ENCODE peak calls at places on chromosomes 7 and 10, in four cellular contexts. One of them, this sample, is unnamed.

GRCh38 chr7:16136896-16137295 is 284.4 kb downstream of the CRPPA start:
- DNase-seq in K562: no peak
- DNase-seq in H1: no peak
- DNase-seq in HepG2: no peak
- DNase-seq in this sample: no peak

GRCh38 chr7:17986826-17987225 is 40.8 kb downstream of the PRPS1L1 start:
- DNase-seq in K562: no peak
- DNase-seq in H1: no peak
- DNase-seq in HepG2: no peak
- DNase-seq in this sample: no peak

GRCh38 chr7:132577206-132578049 is 1.2 kb upstream of the PLXNA4 start:
- DNase-seq in K562: no peak
- DNase-seq in H1: no peak
- DNase-seq in HepG2: no peak
- DNase-seq in this sample: no peak

GRCh38 chr10:97612386-97612785 is 20.9 kb downstream of the MORN4 start:
- DNase-seq in K562: peak
- DNase-seq in H1: peak
- DNase-seq in HepG2: peak
- DNase-seq in this sample: no peak

GRCh38 chr10:110863956-110864355 is 7.8 kb upstream of the PDCD4 start:
- DNase-seq in K562: no peak
- DNase-seq in H1: no peak
- DNase-seq in HepG2: no peak
- DNase-seq in this sample: no peak

GRCh38 chr7:105602325-105603305 is 21.3 kb upstream of the EFCAB10 start:
- DNase-seq in K562: no peak
- DNase-seq in H1: no peak
- DNase-seq in HepG2: no peak
- DNase-seq in this sample: no peak

GRCh38 chr10:14414901-14415300 is 84.2 kb upstream of the FRMD4A start:
- DNase-seq in K562: no peak
- DNase-seq in H1: no peak
- DNase-seq in HepG2: no peak
- DNase-seq in this sample: no peak

GRCh38 chr10:114183563-114183962 is 4.4 kb downstream of the TDRD1 start:
- DNase-seq in K562: no peak
- DNase-seq in H1: no peak
- DNase-seq in HepG2: no peak
- DNase-seq in this sample: no peak

GRCh38 chr10:35600193-35600592 is 4.9 kb upstream of the GJD4 start:
- DNase-seq in K562: no peak
- DNase-seq in H1: no peak
- DNase-seq in HepG2: peak
- DNase-seq in this sample: no peak

GRCh38 chr7:1956141-1956540 is 276.6 kb downstream of the MAD1L1 start:
- DNase-seq in K562: no peak
- DNase-seq in H1: no peak
- DNase-seq in HepG2: no peak
- DNase-seq in this sample: no peak

GRCh38 chr10:126634915-126635314 is 35.6 kb downstream of the C10orf90 start:
- DNase-seq in K562: no peak
- DNase-seq in H1: no peak
- DNase-seq in HepG2: no peak
- DNase-seq in this sample: no peak

DNA sequence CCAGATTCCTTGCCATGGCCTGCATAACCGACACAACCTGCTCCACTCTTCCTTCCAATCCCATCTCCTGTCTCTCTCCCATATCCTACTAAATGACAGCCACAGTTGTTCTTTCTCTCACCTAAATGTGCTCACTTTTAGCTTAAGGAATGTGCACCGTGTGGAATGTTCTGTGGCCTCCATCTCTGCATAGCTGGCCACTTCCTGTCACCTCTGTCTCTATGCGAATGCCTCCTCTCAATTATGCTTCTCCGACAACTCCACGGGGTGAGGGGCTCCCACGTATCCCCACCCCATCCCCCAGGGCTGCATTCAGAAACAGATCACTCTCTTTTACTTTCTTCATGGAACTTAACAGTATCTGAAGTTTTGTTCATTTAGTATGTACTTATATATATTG is 110.7 kb downstream of the RAB18 start:
- DNase-seq in K562: no peak
- DNase-seq in H1: no peak
- DNase-seq in HepG2: no peak
- DNase-seq in this sample: no peak
- TF ChIP-seq EZH2 in K562: no peak
- TF ChIP-seq EZH2 in H1: no peak
- TF ChIP-seq EZH2 in HepG2: no peak
- TF ChIP-seq EZH2 in this sample: no peak

GRCh38 chr10:87957702-87958101 is 94.3 kb downstream of the PTEN start:
- DNase-seq in K562: no peak
- DNase-seq in H1: no peak
- DNase-seq in HepG2: no peak
- DNase-seq in this sample: no peak

GRCh38 chr10:87966454-87966853 is 103.0 kb downstream of the PTEN start:
- DNase-seq in K562: no peak
- DNase-seq in H1: no peak
- DNase-seq in HepG2: no peak
- DNase-seq in this sample: no peak

GRCh38 chr10:87960230-87960629 is 96.8 kb downstream of the PTEN start:
- DNase-seq in K562: no peak
- DNase-seq in H1: no peak
- DNase-seq in HepG2: no peak
- DNase-seq in this sample: no peak

GRCh38 chr10:87956055-87956454 is 92.6 kb downstream of the PTEN start:
- DNase-seq in K562: no peak
- DNase-seq in H1: no peak
- DNase-seq in HepG2: no peak
- DNase-seq in this sample: no peak

GRCh38 chr10:87961314-87961713 is 97.9 kb downstream of the PTEN start:
- DNase-seq in K562: no peak
- DNase-seq in H1: no peak
- DNase-seq in HepG2: no peak
- DNase-seq in this sample: no peak
- TF ChIP-seq ATF2 in K562: no peak
- TF ChIP-seq ATF2 in H1: no peak
- TF ChIP-seq ATF2 in HepG2: no peak
- TF ChIP-seq ATF2 in this sample: no peak

GRCh38 chr10:122252805-122253204 is 18.3 kb upstream of the BTBD16 start:
- DNase-seq in K562: no peak
- DNase-seq in H1: no peak
- DNase-seq in HepG2: no peak
- DNase-seq in this sample: no peak

GRCh38 chr10:122248356-122249302 is 22.5 kb upstream of the BTBD16 start:
- DNase-seq in K562: no peak
- DNase-seq in H1: no peak
- DNase-seq in HepG2: no peak
- DNase-seq in this sample: no peak

GRCh38 chr10:122251459-122252255 is 19.4 kb upstream of the BTBD16 start:
- DNase-seq in K562: no peak
- DNase-seq in H1: no peak
- DNase-seq in HepG2: no peak
- DNase-seq in this sample: no peak

GRCh38 chr10:122249303-122249850 is 21.7 kb upstream of the BTBD16 start:
- DNase-seq in K562: no peak
- DNase-seq in H1: no peak
- DNase-seq in HepG2: no peak
- DNase-seq in this sample: no peak

GRCh38 chr10:122249991-122250750 is 20.9 kb upstream of the BTBD16 start:
- DNase-seq in K562: no peak
- DNase-seq in H1: no peak
- DNase-seq in HepG2: no peak
- DNase-seq in this sample: no peak
- TF ChIP-seq EZH2 in K562: no peak
- TF ChIP-seq EZH2 in H1: no peak
- TF ChIP-seq EZH2 in HepG2: no peak
- TF ChIP-seq EZH2 in this sample: no peak

GRCh38 chr10:7192831-7193348 is 217.9 kb downstream of the SFMBT2 start:
- DNase-seq in K562: no peak
- DNase-seq in H1: no peak
- DNase-seq in HepG2: no peak
- DNase-seq in this sample: no peak
- TF ChIP-seq ATF2 in K562: no peak
- TF ChIP-seq ATF2 in H1: no peak
- TF ChIP-seq ATF2 in HepG2: no peak
- TF ChIP-seq ATF2 in this sample: no peak

DNA sequence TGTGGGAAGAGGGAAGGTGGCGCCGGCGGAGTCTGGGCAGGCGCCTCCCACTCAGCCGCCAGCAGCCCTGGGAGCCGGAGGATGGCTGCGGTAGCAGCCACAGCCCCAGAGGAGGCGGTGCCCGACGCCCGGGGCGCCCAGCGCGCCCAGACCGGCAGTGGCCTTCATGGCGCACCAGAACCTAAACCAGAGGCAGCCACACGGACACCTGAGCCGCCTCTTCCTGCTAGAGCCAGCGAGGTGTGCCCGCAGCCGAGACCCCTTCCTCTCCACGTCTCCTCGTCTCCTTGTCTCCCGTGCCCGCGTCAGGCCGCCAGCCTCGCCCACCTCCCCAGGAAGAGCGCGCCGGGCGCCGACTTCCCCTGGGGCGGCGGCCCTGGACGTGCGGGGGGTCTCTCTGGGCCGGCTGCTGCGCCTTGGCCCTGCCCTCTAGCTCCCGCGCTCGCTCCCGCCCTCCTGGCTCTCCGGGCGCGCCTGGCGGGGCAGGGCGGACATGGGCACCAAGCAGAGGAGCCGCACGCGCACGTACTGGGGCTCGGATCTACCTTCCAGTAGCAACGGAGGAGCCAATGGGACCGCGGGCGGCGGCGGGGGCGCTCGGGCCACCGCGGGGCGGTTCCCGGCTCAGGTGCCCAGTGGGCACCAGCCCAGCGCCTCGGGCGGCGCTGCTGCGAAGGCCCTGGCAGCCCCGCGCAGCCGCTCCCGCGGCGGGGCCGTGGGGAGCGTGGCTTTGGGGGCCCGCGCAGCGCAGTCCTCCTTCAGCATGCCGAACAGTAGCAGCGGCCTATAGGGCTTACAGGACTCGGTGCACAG is 33.0 kb upstream of the SFTPD start:
- DNase-seq in K562: no peak
- DNase-seq in H1: peak
- DNase-seq in HepG2: peak
- DNase-seq in this sample: no peak
- TF ChIP-seq EZH2 in K562: no peak
- TF ChIP-seq EZH2 in H1: no peak
- TF ChIP-seq EZH2 in HepG2: no peak
- TF ChIP-seq EZH2 in this sample: no peak